ENCODE peak calls at places on chromosomes 6 and 20, in seven cellular contexts. One of them, this sample, is unnamed.
A peak's percentile ranks its signal among the peaks of the same experiment; 100 is the strongest.

GRCh38 chr20:47454298-47455132 is 47.2 kb upstream of the NCOA3 start:
- DNase-seq in CD8-positive, alpha-beta T cell: no peak
- DNase-seq in COR-L47: no peak
- DNase-seq in activated CD4-positive, alpha-beta T cell treated with anti-CD3 and anti-CD28 coated beads, Interleukin-2, amount 50 U/mL, for 48 hours: no peak
- DNase-seq in stimulated activated CD8-positive, alpha-beta memory T cell treated with anti-CD3 and anti-CD28 coated beads, Interleukin-7, amount 100 ng/mL, for 4 hours: no peak
- DNase-seq in GM10248: no peak
- DNase-seq in CD8-positive, alpha-beta memory T cell: no peak
- DNase-seq in this sample: peak; percentile 56

GRCh38 chr6:44002591-44003344 is 124.5 kb downstream of the MRPL14 start:
- DNase-seq in activated CD4-positive, alpha-beta T cell treated with anti-CD3 and anti-CD28 coated beads, Interleukin-2, amount 50 U/mL, for 48 hours: peak; percentile 65
- DNase-seq in GM10248: peak; percentile 81
- DNase-seq in COR-L47: peak; percentile 78
- DNase-seq in stimulated activated CD8-positive, alpha-beta memory T cell treated with anti-CD3 and anti-CD28 coated beads, Interleukin-7, amount 100 ng/mL, for 4 hours: peak; percentile 36
- DNase-seq in CD8-positive, alpha-beta T cell: peak; percentile 66
- DNase-seq in CD8-positive, alpha-beta memory T cell: peak; percentile 32
- DNase-seq in this sample: peak; percentile 15

GRCh38 chr6:871503-871902 is 178.6 kb upstream of the EXOC2 start:
- DNase-seq in CD8-positive, alpha-beta memory T cell: no peak
- DNase-seq in GM10248: no peak
- DNase-seq in activated CD4-positive, alpha-beta T cell treated with anti-CD3 and anti-CD28 coated beads, Interleukin-2, amount 50 U/mL, for 48 hours: no peak
- DNase-seq in stimulated activated CD8-positive, alpha-beta memory T cell treated with anti-CD3 and anti-CD28 coated beads, Interleukin-7, amount 100 ng/mL, for 4 hours: no peak
- DNase-seq in CD8-positive, alpha-beta T cell: no peak
- DNase-seq in COR-L47: no peak
- DNase-seq in this sample: no peak

GRCh38 chr6:15359335-15359862 is 113.5 kb downstream of the JARID2 start:
- DNase-seq in CD8-positive, alpha-beta memory T cell: no peak
- DNase-seq in activated CD4-positive, alpha-beta T cell treated with anti-CD3 and anti-CD28 coated beads, Interleukin-2, amount 50 U/mL, for 48 hours: no peak
- DNase-seq in CD8-positive, alpha-beta T cell: no peak
- DNase-seq in stimulated activated CD8-positive, alpha-beta memory T cell treated with anti-CD3 and anti-CD28 coated beads, Interleukin-7, amount 100 ng/mL, for 4 hours: no peak
- DNase-seq in GM10248: peak; percentile 61
- DNase-seq in COR-L47: no peak
- DNase-seq in this sample: no peak

GRCh38 chr20:953742-954141 is 37.6 kb upstream of the ANGPT4 start:
- DNase-seq in GM10248: no peak
- DNase-seq in CD8-positive, alpha-beta T cell: no peak
- DNase-seq in stimulated activated CD8-positive, alpha-beta memory T cell treated with anti-CD3 and anti-CD28 coated beads, Interleukin-7, amount 100 ng/mL, for 4 hours: no peak
- DNase-seq in COR-L47: peak; percentile 50
- DNase-seq in activated CD4-positive, alpha-beta T cell treated with anti-CD3 and anti-CD28 coated beads, Interleukin-2, amount 50 U/mL, for 48 hours: no peak
- DNase-seq in CD8-positive, alpha-beta memory T cell: no peak
- DNase-seq in this sample: no peak

GRCh38 chr6:75101896-75102680 is 103.8 kb downstream of the COL12A1 start:
- DNase-seq in CD8-positive, alpha-beta T cell: no peak
- DNase-seq in CD8-positive, alpha-beta memory T cell: no peak
- DNase-seq in COR-L47: no peak
- DNase-seq in activated CD4-positive, alpha-beta T cell treated with anti-CD3 and anti-CD28 coated beads, Interleukin-2, amount 50 U/mL, for 48 hours: no peak
- DNase-seq in GM10248: no peak
- DNase-seq in stimulated activated CD8-positive, alpha-beta memory T cell treated with anti-CD3 and anti-CD28 coated beads, Interleukin-7, amount 100 ng/mL, for 4 hours: no peak
- DNase-seq in this sample: no peak

GRCh38 chr20:17721802-17722486 is 22.2 kb downstream of the BANF2 start:
- DNase-seq in CD8-positive, alpha-beta memory T cell: no peak
- DNase-seq in COR-L47: no peak
- DNase-seq in CD8-positive, alpha-beta T cell: no peak
- DNase-seq in stimulated activated CD8-positive, alpha-beta memory T cell treated with anti-CD3 and anti-CD28 coated beads, Interleukin-7, amount 100 ng/mL, for 4 hours: no peak
- DNase-seq in GM10248: no peak
- DNase-seq in activated CD4-positive, alpha-beta T cell treated with anti-CD3 and anti-CD28 coated beads, Interleukin-2, amount 50 U/mL, for 48 hours: no peak
- DNase-seq in this sample: peak; percentile 25

GRCh38 chr20:24914388-24915241 is 34.5 kb upstream of the CST7 start:
- DNase-seq in activated CD4-positive, alpha-beta T cell treated with anti-CD3 and anti-CD28 coated beads, Interleukin-2, amount 50 U/mL, for 48 hours: no peak
- DNase-seq in COR-L47: no peak
- DNase-seq in CD8-positive, alpha-beta memory T cell: no peak
- DNase-seq in stimulated activated CD8-positive, alpha-beta memory T cell treated with anti-CD3 and anti-CD28 coated beads, Interleukin-7, amount 100 ng/mL, for 4 hours: no peak
- DNase-seq in CD8-positive, alpha-beta T cell: peak; percentile 29
- DNase-seq in GM10248: no peak
- DNase-seq in this sample: no peak

GRCh38 chr6:1285589-1286340 is 26.1 kb upstream of the FOXQ1 start:
- DNase-seq in CD8-positive, alpha-beta memory T cell: no peak
- DNase-seq in stimulated activated CD8-positive, alpha-beta memory T cell treated with anti-CD3 and anti-CD28 coated beads, Interleukin-7, amount 100 ng/mL, for 4 hours: no peak
- DNase-seq in COR-L47: no peak
- DNase-seq in GM10248: no peak
- DNase-seq in CD8-positive, alpha-beta T cell: no peak
- DNase-seq in activated CD4-positive, alpha-beta T cell treated with anti-CD3 and anti-CD28 coated beads, Interleukin-2, amount 50 U/mL, for 48 hours: no peak
- DNase-seq in this sample: no peak

GRCh38 chr6:89787660-89788338 is 31.8 kb downstream of the MDN1 start:
- DNase-seq in activated CD4-positive, alpha-beta T cell treated with anti-CD3 and anti-CD28 coated beads, Interleukin-2, amount 50 U/mL, for 48 hours: no peak
- DNase-seq in stimulated activated CD8-positive, alpha-beta memory T cell treated with anti-CD3 and anti-CD28 coated beads, Interleukin-7, amount 100 ng/mL, for 4 hours: no peak
- DNase-seq in COR-L47: no peak
- DNase-seq in CD8-positive, alpha-beta memory T cell: no peak
- DNase-seq in CD8-positive, alpha-beta T cell: no peak
- DNase-seq in GM10248: no peak
- DNase-seq in this sample: no peak

GRCh38 chr6:108872001-108872974 is 24.1 kb downstream of the ARMC2 start:
- DNase-seq in COR-L47: no peak
- DNase-seq in CD8-positive, alpha-beta T cell: peak; percentile 64
- DNase-seq in activated CD4-positive, alpha-beta T cell treated with anti-CD3 and anti-CD28 coated beads, Interleukin-2, amount 50 U/mL, for 48 hours: no peak
- DNase-seq in GM10248: no peak
- DNase-seq in CD8-positive, alpha-beta memory T cell: peak; percentile 21
- DNase-seq in stimulated activated CD8-positive, alpha-beta memory T cell treated with anti-CD3 and anti-CD28 coated beads, Interleukin-7, amount 100 ng/mL, for 4 hours: no peak
- DNase-seq in this sample: peak; percentile 20

GRCh38 chr6:20044883-20045282 is 167.4 kb downstream of the MBOAT1 start:
- DNase-seq in activated CD4-positive, alpha-beta T cell treated with anti-CD3 and anti-CD28 coated beads, Interleukin-2, amount 50 U/mL, for 48 hours: no peak
- DNase-seq in stimulated activated CD8-positive, alpha-beta memory T cell treated with anti-CD3 and anti-CD28 coated beads, Interleukin-7, amount 100 ng/mL, for 4 hours: no peak
- DNase-seq in COR-L47: no peak
- DNase-seq in GM10248: no peak
- DNase-seq in CD8-positive, alpha-beta memory T cell: no peak
- DNase-seq in CD8-positive, alpha-beta T cell: no peak
- DNase-seq in this sample: no peak

GRCh38 chr6:19557191-19557590 is 280.0 kb upstream of the ID4 start:
- DNase-seq in COR-L47: no peak
- DNase-seq in CD8-positive, alpha-beta T cell: no peak
- DNase-seq in activated CD4-positive, alpha-beta T cell treated with anti-CD3 and anti-CD28 coated beads, Interleukin-2, amount 50 U/mL, for 48 hours: no peak
- DNase-seq in CD8-positive, alpha-beta memory T cell: no peak
- DNase-seq in GM10248: no peak
- DNase-seq in stimulated activated CD8-positive, alpha-beta memory T cell treated with anti-CD3 and anti-CD28 coated beads, Interleukin-7, amount 100 ng/mL, for 4 hours: no peak
- DNase-seq in this sample: no peak

GRCh38 chr6:131208787-131209186 is 73.5 kb downstream of the AKAP7 start:
- DNase-seq in stimulated activated CD8-positive, alpha-beta memory T cell treated with anti-CD3 and anti-CD28 coated beads, Interleukin-7, amount 100 ng/mL, for 4 hours: no peak
- DNase-seq in COR-L47: no peak
- DNase-seq in GM10248: no peak
- DNase-seq in CD8-positive, alpha-beta memory T cell: no peak
- DNase-seq in CD8-positive, alpha-beta T cell: no peak
- DNase-seq in activated CD4-positive, alpha-beta T cell treated with anti-CD3 and anti-CD28 coated beads, Interleukin-2, amount 50 U/mL, for 48 hours: no peak
- DNase-seq in this sample: no peak

GRCh38 chr20:44306927-44307326 is 4.1 kb downstream of the FITM2 start:
- DNase-seq in CD8-positive, alpha-beta T cell: no peak
- DNase-seq in COR-L47: no peak
- DNase-seq in activated CD4-positive, alpha-beta T cell treated with anti-CD3 and anti-CD28 coated beads, Interleukin-2, amount 50 U/mL, for 48 hours: no peak
- DNase-seq in stimulated activated CD8-positive, alpha-beta memory T cell treated with anti-CD3 and anti-CD28 coated beads, Interleukin-7, amount 100 ng/mL, for 4 hours: no peak
- DNase-seq in CD8-positive, alpha-beta memory T cell: no peak
- DNase-seq in GM10248: no peak
- DNase-seq in this sample: no peak

GRCh38 chr20:58614984-58615760 is 35.9 kb upstream of the STX16 start:
- DNase-seq in stimulated activated CD8-positive, alpha-beta memory T cell treated with anti-CD3 and anti-CD28 coated beads, Interleukin-7, amount 100 ng/mL, for 4 hours: no peak
- DNase-seq in CD8-positive, alpha-beta T cell: no peak
- DNase-seq in activated CD4-positive, alpha-beta T cell treated with anti-CD3 and anti-CD28 coated beads, Interleukin-2, amount 50 U/mL, for 48 hours: no peak
- DNase-seq in COR-L47: no peak
- DNase-seq in GM10248: no peak
- DNase-seq in CD8-positive, alpha-beta memory T cell: no peak
- DNase-seq in this sample: no peak

GRCh38 chr6:86453232-86453631 is 484.1 kb upstream of the HTR1E start:
- DNase-seq in stimulated activated CD8-positive, alpha-beta memory T cell treated with anti-CD3 and anti-CD28 coated beads, Interleukin-7, amount 100 ng/mL, for 4 hours: no peak
- DNase-seq in CD8-positive, alpha-beta T cell: no peak
- DNase-seq in COR-L47: no peak
- DNase-seq in CD8-positive, alpha-beta memory T cell: no peak
- DNase-seq in activated CD4-positive, alpha-beta T cell treated with anti-CD3 and anti-CD28 coated beads, Interleukin-2, amount 50 U/mL, for 48 hours: no peak
- DNase-seq in GM10248: no peak
- DNase-seq in this sample: no peak

GRCh38 chr6:119158057-119158848 is 79.8 kb upstream of the FAM184A start:
- DNase-seq in GM10248: no peak
- DNase-seq in stimulated activated CD8-positive, alpha-beta memory T cell treated with anti-CD3 and anti-CD28 coated beads, Interleukin-7, amount 100 ng/mL, for 4 hours: no peak
- DNase-seq in CD8-positive, alpha-beta memory T cell: no peak
- DNase-seq in COR-L47: no peak
- DNase-seq in CD8-positive, alpha-beta T cell: no peak
- DNase-seq in activated CD4-positive, alpha-beta T cell treated with anti-CD3 and anti-CD28 coated beads, Interleukin-2, amount 50 U/mL, for 48 hours: no peak
- DNase-seq in this sample: no peak

GRCh38 chr6:145544031-145544430 is 191.3 kb downstream of the EPM2A start:
- DNase-seq in activated CD4-positive, alpha-beta T cell treated with anti-CD3 and anti-CD28 coated beads, Interleukin-2, amount 50 U/mL, for 48 hours: no peak
- DNase-seq in CD8-positive, alpha-beta memory T cell: no peak
- DNase-seq in CD8-positive, alpha-beta T cell: no peak
- DNase-seq in GM10248: no peak
- DNase-seq in COR-L47: no peak
- DNase-seq in stimulated activated CD8-positive, alpha-beta memory T cell treated with anti-CD3 and anti-CD28 coated beads, Interleukin-7, amount 100 ng/mL, for 4 hours: no peak
- DNase-seq in this sample: no peak

GRCh38 chr20:962223-962622 is 39.9 kb downstream of the RSPO4 start:
- DNase-seq in stimulated activated CD8-positive, alpha-beta memory T cell treated with anti-CD3 and anti-CD28 coated beads, Interleukin-7, amount 100 ng/mL, for 4 hours: no peak
- DNase-seq in GM10248: no peak
- DNase-seq in COR-L47: no peak
- DNase-seq in CD8-positive, alpha-beta T cell: no peak
- DNase-seq in CD8-positive, alpha-beta memory T cell: no peak
- DNase-seq in activated CD4-positive, alpha-beta T cell treated with anti-CD3 and anti-CD28 coated beads, Interleukin-2, amount 50 U/mL, for 48 hours: no peak
- DNase-seq in this sample: no peak

GRCh38 chr6:39867592-39867991 is 66.7 kb downstream of the MOCS1 start:
- DNase-seq in CD8-positive, alpha-beta T cell: no peak
- DNase-seq in CD8-positive, alpha-beta memory T cell: no peak
- DNase-seq in activated CD4-positive, alpha-beta T cell treated with anti-CD3 and anti-CD28 coated beads, Interleukin-2, amount 50 U/mL, for 48 hours: no peak
- DNase-seq in COR-L47: no peak
- DNase-seq in stimulated activated CD8-positive, alpha-beta memory T cell treated with anti-CD3 and anti-CD28 coated beads, Interleukin-7, amount 100 ng/mL, for 4 hours: no peak
- DNase-seq in GM10248: no peak
- DNase-seq in this sample: peak; percentile 32

GRCh38 chr20:56400001-56400640 is 7.7 kb downstream of the CSTF1 start:
- DNase-seq in stimulated activated CD8-positive, alpha-beta memory T cell treated with anti-CD3 and anti-CD28 coated beads, Interleukin-7, amount 100 ng/mL, for 4 hours: peak; percentile 56
- DNase-seq in GM10248: peak; percentile 58
- DNase-seq in activated CD4-positive, alpha-beta T cell treated with anti-CD3 and anti-CD28 coated beads, Interleukin-2, amount 50 U/mL, for 48 hours: no peak
- DNase-seq in COR-L47: peak; percentile 36
- DNase-seq in CD8-positive, alpha-beta memory T cell: peak; percentile 31
- DNase-seq in CD8-positive, alpha-beta T cell: peak; percentile 70
- DNase-seq in this sample: peak; percentile 66

GRCh38 chr6:167668019-167668753 is 158.5 kb upstream of the AFDN start:
- DNase-seq in GM10248: no peak
- DNase-seq in CD8-positive, alpha-beta T cell: no peak
- DNase-seq in activated CD4-positive, alpha-beta T cell treated with anti-CD3 and anti-CD28 coated beads, Interleukin-2, amount 50 U/mL, for 48 hours: no peak
- DNase-seq in stimulated activated CD8-positive, alpha-beta memory T cell treated with anti-CD3 and anti-CD28 coated beads, Interleukin-7, amount 100 ng/mL, for 4 hours: no peak
- DNase-seq in COR-L47: no peak
- DNase-seq in CD8-positive, alpha-beta memory T cell: no peak
- DNase-seq in this sample: no peak

GRCh38 chr6:30843611-30843998 is 40.7 kb upstream of the DDR1 start:
- DNase-seq in stimulated activated CD8-positive, alpha-beta memory T cell treated with anti-CD3 and anti-CD28 coated beads, Interleukin-7, amount 100 ng/mL, for 4 hours: no peak
- DNase-seq in GM10248: no peak
- DNase-seq in CD8-positive, alpha-beta T cell: no peak
- DNase-seq in COR-L47: no peak
- DNase-seq in activated CD4-positive, alpha-beta T cell treated with anti-CD3 and anti-CD28 coated beads, Interleukin-2, amount 50 U/mL, for 48 hours: no peak
- DNase-seq in CD8-positive, alpha-beta memory T cell: no peak
- DNase-seq in this sample: no peak

GRCh38 chr6:145247677-145248419 is 487.5 kb downstream of the EPM2A start:
- DNase-seq in CD8-positive, alpha-beta T cell: no peak
- DNase-seq in CD8-positive, alpha-beta memory T cell: no peak
- DNase-seq in COR-L47: no peak
- DNase-seq in activated CD4-positive, alpha-beta T cell treated with anti-CD3 and anti-CD28 coated beads, Interleukin-2, amount 50 U/mL, for 48 hours: no peak
- DNase-seq in GM10248: no peak
- DNase-seq in stimulated activated CD8-positive, alpha-beta memory T cell treated with anti-CD3 and anti-CD28 coated beads, Interleukin-7, amount 100 ng/mL, for 4 hours: no peak
- DNase-seq in this sample: no peak

GRCh38 chr6:108114861-108115597 is 40.5 kb upstream of the OSTM1 start:
- DNase-seq in CD8-positive, alpha-beta memory T cell: no peak
- DNase-seq in GM10248: no peak
- DNase-seq in stimulated activated CD8-positive, alpha-beta memory T cell treated with anti-CD3 and anti-CD28 coated beads, Interleukin-7, amount 100 ng/mL, for 4 hours: no peak
- DNase-seq in activated CD4-positive, alpha-beta T cell treated with anti-CD3 and anti-CD28 coated beads, Interleukin-2, amount 50 U/mL, for 48 hours: peak; percentile 46
- DNase-seq in CD8-positive, alpha-beta T cell: peak; percentile 54
- DNase-seq in COR-L47: no peak
- DNase-seq in this sample: no peak